ENCODE peak calls at places on chromosomes 11 and 22, in seven cellular contexts. H is Calu3, Z is NCI-H1105 treated with DMSO at 0.1 percent for 48 hours, T is Caki2, C is pulmonary artery endothelial cell, N is GM23338, W is M059J. R is an unnamed sample.

GRCh38 chr11:122755409-122755808 is 82.9 kb upstream of the CRTAM start:
- DNase-seq in H (no peak), Z (no peak), T (no peak), C (no peak), N (no peak), W (no peak), R (no peak)

GRCh38 chr22:28394711-28395110 is 284.9 kb downstream of the TTC28 start:
- DNase-seq in H (no peak), Z (no peak), T (no peak), C (no peak), N (no peak), W (no peak), R (no peak)

GRCh38 chr22:22881116-22882032 is 6.2 kb upstream of the IGLL5 start:
- DNase-seq in H (no peak), Z (no peak), T (no peak), C (no peak), N (no peak), W (no peak), R (no peak)

GRCh38 chr11:65421204-65422103 is 1.1 kb upstream of the NEAT1 start:
- DNase-seq in H (peak), Z (peak), T (peak), C (peak), N (peak), W (peak), R (peak)

GRCh38 chr11:93969925-93970922 is 50.9 kb upstream of the HEPHL1 start:
- DNase-seq in H (no peak), Z (no peak), T (no peak), C (no peak), N (peak), W (no peak), R (no peak)

GRCh38 chr11:33557201-33557600 is 143.4 kb downstream of the C11orf91 start:
- DNase-seq in H (no peak), Z (no peak), T (no peak), C (no peak), N (peak), W (peak), R (peak)

GRCh38 chr11:45161252-45162063 is 15.0 kb downstream of the PRDM11 start:
- DNase-seq in H (no peak), Z (no peak), T (no peak), C (no peak), N (no peak), W (peak), R (no peak)

GRCh38 chr22:19289475-19290161 is 1.9 kb downstream of the CLTCL1 start:
- DNase-seq in H (no peak), Z (no peak), T (no peak), C (no peak), N (no peak), W (peak), R (peak)

R was measured in HT1080.